ENCODE peak calls at places on chromosomes 2 and 18, in nine cellular contexts. D, H, N, B, P, Z, R, E and M are unnamed samples.

GRCh38 chr2:71190959-71191943 is 35.7 kb downstream of the PAIP2B start:
- DNase-seq in D (no peak), H (peak; percentile 2), N (no peak), B (peak; percentile 43), P (no peak), Z (no peak), R (peak; percentile 13), E (peak; percentile 1), M (peak; percentile 16)

GRCh38 chr2:220521591-220521990 is 894.2 kb downstream of the SLC4A3 start:
- DNase-seq in D (no peak), H (no peak), N (no peak), B (no peak), P (no peak), Z (no peak), R (peak; percentile 16), E (no peak), M (no peak)

GRCh38 chr2:150413416-150413815 is 74.1 kb downstream of the RND3 start:
- DNase-seq in D (no peak), H (no peak), N (no peak), B (no peak), P (no peak), Z (no peak), R (no peak), E (no peak), M (no peak)

GRCh38 chr2:30230479-30230854 is 867 bp upstream of the LBH start:
- DNase-seq in D (no peak), H (peak; percentile 47), N (no peak), B (no peak), P (peak; percentile 37), Z (no peak), R (peak; percentile 62), E (peak; percentile 32), M (peak; percentile 49)

GRCh38 chr2:70570041-70570661 is 16.5 kb upstream of the TGFA start:
- DNase-seq in D (no peak), H (no peak), N (no peak), B (peak; percentile 60), P (no peak), Z (peak; percentile 85), R (no peak), E (no peak), M (no peak)

GRCh38 chr2:106117882-106118684 is 76.0 kb downstream of the UXS1 start:
- DNase-seq in D (no peak), H (no peak), N (no peak), B (peak; percentile 30), P (no peak), Z (no peak), R (no peak), E (peak; percentile 15), M (no peak)

GRCh38 chr2:39733070-39733674 is 45.9 kb downstream of the THUMPD2 start:
- DNase-seq in D (no peak), H (no peak), N (no peak), B (no peak), P (no peak), Z (no peak), R (peak; percentile 29), E (no peak), M (peak; percentile 53)

GRCh38 chr2:223108376-223109100 is 56.5 kb downstream of the KCNE4 start:
- DNase-seq in D (no peak), H (peak; percentile 18), N (no peak), B (no peak), P (no peak), Z (no peak), R (no peak), E (peak; percentile 7), M (peak; percentile 26)

GRCh38 chr2:29223851-29224692 is 108.9 kb downstream of the CLIP4 start:
- DNase-seq in D (peak; percentile 11), H (peak; percentile 51), N (no peak), B (peak; percentile 52), P (no peak), Z (peak; percentile 28), R (no peak), E (peak; percentile 68), M (peak; percentile 64)

GRCh38 chr2:229712125-229712524 is 2.2 kb downstream of the DNER start:
- DNase-seq in D (no peak), H (no peak), N (no peak), B (peak; percentile 26), P (no peak), Z (no peak), R (no peak), E (peak; percentile 29), M (no peak)

GRCh38 chr18:33201509-33201926 is 239.0 kb downstream of the CCDC178 start:
- DNase-seq in D (no peak), H (peak; percentile 2), N (no peak), B (peak; percentile 10), P (peak; percentile 80), Z (no peak), R (no peak), E (peak; percentile 69), M (no peak)
- TF ChIP-seq CTCF in D (peak; percentile 41), H (peak; percentile 83), N (peak; percentile 25), B (peak; percentile 50), P (peak; percentile 70), Z (peak; percentile 32), R (peak; percentile 59), E (peak; percentile 85), M (peak; percentile 14)

GRCh38 chr2:48755473-48755872 is at the start of gene LHCGR:
- DNase-seq in D (no peak), H (no peak), N (no peak), B (no peak), P (no peak), Z (no peak), R (no peak), E (no peak), M (peak; percentile 9)
- H3K4me3 ChIP-seq in D (peak within 1 kb of the TSS; percentile 56), H (peak within 1 kb of the TSS; percentile 33), N (peak within 1 kb of the TSS; percentile 1), B (no peak within 1 kb of the TSS), P (no peak within 1 kb of the TSS), Z (no peak within 1 kb of the TSS), R (peak within 1 kb of the TSS; percentile 46), E (no peak within 1 kb of the TSS), M (no peak within 1 kb of the TSS)

GRCh38 chr18:49697049-49697448 is 116.3 kb downstream of the ACAA2 start:
- DNase-seq in D (no peak), H (no peak), N (no peak), B (no peak), P (no peak), Z (no peak), R (no peak), E (no peak), M (no peak)

GRCh38 chr18:49698596-49699025 is 114.7 kb downstream of the ACAA2 start:
- DNase-seq in D (no peak), H (no peak), N (no peak), B (no peak), P (no peak), Z (no peak), R (no peak), E (no peak), M (no peak)

GRCh38 chr18:49699303-49699702 is 114.0 kb downstream of the ACAA2 start:
- DNase-seq in D (no peak), H (no peak), N (no peak), B (no peak), P (no peak), Z (no peak), R (no peak), E (no peak), M (no peak)

GRCh38 chr18:49694402-49694801 is 118.9 kb downstream of the ACAA2 start:
- DNase-seq in D (no peak), H (no peak), N (no peak), B (no peak), P (no peak), Z (no peak), R (no peak), E (no peak), M (no peak)

DNA sequence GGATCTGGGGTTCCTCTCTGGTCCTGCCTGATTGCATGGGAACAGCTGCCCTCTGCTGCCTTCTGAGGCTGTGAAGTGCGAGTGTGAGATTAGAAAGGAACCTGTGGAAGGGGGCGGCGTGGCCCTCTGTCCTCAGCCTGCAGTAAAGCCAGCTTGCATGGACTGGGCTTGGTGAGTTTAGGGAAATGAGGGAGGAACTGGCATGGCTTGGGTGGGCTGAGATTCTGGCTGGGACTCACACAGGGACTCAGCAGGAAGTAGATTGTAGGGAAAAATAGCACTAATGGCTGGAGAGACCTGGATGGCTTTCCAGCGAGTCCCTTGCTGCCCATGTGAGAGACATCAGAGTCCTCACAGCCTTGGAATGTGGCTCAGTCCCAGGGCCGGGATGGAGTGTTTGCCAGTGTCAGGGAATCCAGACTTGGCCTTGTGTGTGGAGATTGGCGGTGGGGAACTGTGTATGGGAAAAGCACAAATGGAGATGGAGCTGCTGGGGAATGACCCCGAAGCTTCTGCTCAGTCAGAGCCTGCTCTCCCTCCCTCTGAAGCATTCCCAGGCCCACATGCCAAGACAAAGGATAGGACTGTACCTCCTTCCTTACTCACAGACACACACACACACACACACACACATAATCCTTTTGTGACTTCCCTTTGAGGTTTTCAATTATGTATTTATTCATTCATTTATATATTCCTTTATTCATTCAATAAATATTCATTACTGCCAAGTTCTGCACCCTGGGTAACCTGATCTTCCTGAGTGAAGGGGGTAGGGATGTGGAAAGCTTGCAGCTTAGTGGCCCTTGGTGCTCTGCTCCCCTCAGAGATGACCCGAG is 115.4 kb downstream of the ACAA2 start:
- DNase-seq in D (no peak), H (no peak), N (no peak), B (peak; percentile 51), P (no peak), Z (no peak), R (no peak), E (peak; percentile 7), M (peak; percentile 58)
- TF ChIP-seq CTCF in D (no peak), H (peak; percentile 16), N (no peak), B (no peak), P (no peak), Z (no peak), R (no peak), E (peak; percentile 13), M (no peak)

GRCh38 chr2:46101557-46102220 is 195.5 kb upstream of the EPAS1 start:
- DNase-seq in D (no peak), H (no peak), N (no peak), B (no peak), P (no peak), Z (no peak), R (no peak), E (no peak), M (peak; percentile 55)

GRCh38 chr2:46097714-46098480 is 199.3 kb upstream of the EPAS1 start:
- DNase-seq in D (peak; percentile 97), H (peak; percentile 96), N (peak; percentile 96), B (peak; percentile 97), P (no peak), Z (peak; percentile 66), R (no peak), E (peak; percentile 98), M (peak; percentile 97)

GRCh38 chr2:46096272-46096671 is 200.9 kb upstream of the EPAS1 start:
- DNase-seq in D (no peak), H (no peak), N (no peak), B (no peak), P (no peak), Z (no peak), R (no peak), E (no peak), M (no peak)

GRCh38 chr2:46095821-46096220 is 201.4 kb upstream of the EPAS1 start:
- DNase-seq in D (no peak), H (no peak), N (no peak), B (no peak), P (no peak), Z (no peak), R (no peak), E (no peak), M (peak; percentile 49)

DNA sequence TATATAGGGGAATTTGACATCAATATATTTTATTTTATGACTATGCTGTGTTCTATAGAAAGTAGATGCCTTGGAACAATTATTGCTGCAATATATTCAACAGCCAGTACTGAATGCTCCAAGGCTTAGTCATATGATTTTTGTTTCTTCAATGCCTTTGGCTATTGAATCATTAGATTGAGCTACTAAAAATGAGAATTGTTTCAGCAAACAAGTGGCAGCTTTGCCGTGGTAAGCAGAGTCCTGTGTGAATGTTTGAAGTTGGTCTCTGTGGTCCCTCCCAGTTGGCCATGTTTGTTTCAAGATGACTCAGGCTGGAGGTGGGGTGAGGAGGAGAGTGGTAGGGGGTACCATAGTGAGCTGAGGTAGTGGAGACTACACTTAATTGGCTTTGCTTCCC is 198.6 kb upstream of the EPAS1 start:
- DNase-seq in D (peak; percentile 68), H (peak; percentile 72), N (peak; percentile 77), B (peak; percentile 91), P (no peak), Z (peak; percentile 79), R (no peak), E (peak; percentile 87), M (peak; percentile 81)
- H3K4me3 ChIP-seq in D (no peak overlapping the region), H (no peak overlapping the region), N (no peak overlapping the region), B (no peak overlapping the region), P (no peak overlapping the region), Z (no peak overlapping the region), R (no peak overlapping the region), E (no peak overlapping the region), M (no peak overlapping the region)